ENCODE peak calls at places on chromosomes 6 and 20, in eight cellular contexts. Y, D, W, G, Q, A, E and K are unnamed samples.

GRCh38 chr6:14837435-14837834 is 408.4 kb upstream of the JARID2 start:
- DNase-seq in A (no peak), D (no peak), W (no peak), Q (no peak), G (no peak), E (no peak), Y (no peak), K (no peak)

GRCh38 chr20:32485770-32486248 is 99.3 kb downstream of the NOL4L start:
- DNase-seq in Y (no peak), W (no peak), E (no peak), Q (no peak), A (no peak), D (no peak), G (no peak), K (no peak)

GRCh38 chr6:115570326-115570725 is 490.4 kb downstream of the FRK start:
- DNase-seq in Y (no peak), W (no peak), G (no peak), E (no peak), A (no peak), Q (no peak), D (peak), K (no peak)

GRCh38 chr6:104682722-104683643 is 176.7 kb downstream of the HACE1 start:
- DNase-seq in G (peak), D (peak), E (peak), W (peak), A (no peak), Q (peak), Y (no peak), K (no peak)

GRCh38 chr6:161644521-161644920 is 370.7 kb upstream of the AGPAT4 start:
- DNase-seq in G (no peak), E (no peak), Y (no peak), Q (no peak), D (no peak), W (no peak), A (no peak), K (no peak)

GRCh38 chr20:1674361-1674760 is 16.8 kb upstream of the SIRPG start:
- DNase-seq in Y (no peak), A (no peak), W (no peak), E (no peak), D (no peak), G (peak), Q (no peak), K (no peak)

GRCh38 chr6:28789553-28790083 is 134.2 kb downstream of the TRIM27 start:
- DNase-seq in D (peak), G (no peak), W (no peak), E (no peak), Q (peak), A (no peak), Y (peak), K (peak)

GRCh38 chr6:81801489-81801888 is 49.0 kb upstream of the TENT5A start:
- DNase-seq in D (no peak), W (no peak), E (no peak), Y (no peak), A (no peak), Q (no peak), G (no peak), K (no peak)

GRCh38 chr20:63126876-63127699 is 88.8 kb downstream of the YTHDF1 start:
- DNase-seq in Q (no peak), G (no peak), W (peak), A (no peak), Y (no peak), E (peak), D (no peak), K (no peak)

GRCh38 chr20:34951252-34951651 is 4.4 kb downstream of the GSS start:
- DNase-seq in D (no peak), Q (no peak), G (no peak), W (no peak), A (no peak), Y (no peak), E (no peak), K (no peak)

GRCh38 chr20:50484271-50484976 is 25.8 kb upstream of the PTPN1 start:
- DNase-seq in W (no peak), A (no peak), Q (no peak), D (no peak), E (no peak), G (no peak), Y (no peak), K (no peak)

GRCh38 chr6:150631283-150631981 is 31.7 kb downstream of the PLEKHG1 start:
- DNase-seq in Q (no peak), G (no peak), Y (no peak), A (no peak), E (no peak), W (no peak), D (no peak), K (no peak)

GRCh38 chr6:132475925-132476324 is 37.0 kb downstream of the STX7 start:
- DNase-seq in A (no peak), E (no peak), Q (no peak), G (no peak), W (no peak), D (no peak), Y (no peak), K (no peak)

GRCh38 chr6:20868397-20869185 is 334.3 kb downstream of the CDKAL1 start:
- DNase-seq in W (no peak), E (no peak), A (no peak), Y (no peak), G (no peak), D (no peak), Q (no peak), K (peak)

GRCh38 chr6:72042088-72042487 is 155.7 kb downstream of the RIMS1 start:
- DNase-seq in D (no peak), Q (no peak), E (no peak), A (peak), Y (no peak), W (no peak), G (no peak), K (peak)

GRCh38 chr6:54238407-54238806 is 69.8 kb upstream of the TINAG start:
- DNase-seq in D (peak), G (no peak), A (no peak), Y (no peak), E (no peak), Q (peak), W (no peak), K (no peak)

GRCh38 chr6:107511410-107512070 is 21.6 kb downstream of the SOBP start:
- DNase-seq in E (no peak), W (peak), Y (no peak), A (no peak), G (no peak), D (no peak), Q (peak), K (no peak)

GRCh38 chr20:61611401-61611800 is 359.3 kb downstream of the CDH4 start:
- DNase-seq in G (no peak), Q (no peak), A (no peak), Y (no peak), W (no peak), E (no peak), D (no peak), K (no peak)

GRCh38 chr6:20691185-20691584 is 156.9 kb downstream of the CDKAL1 start:
- DNase-seq in E (no peak), W (no peak), Q (no peak), Y (no peak), G (no peak), D (no peak), A (no peak), K (peak)

GRCh38 chr6:14775528-14775927 is 470.3 kb upstream of the JARID2 start:
- DNase-seq in A (no peak), D (no peak), Q (no peak), W (no peak), Y (no peak), G (no peak), E (no peak), K (no peak)

GRCh38 chr6:128919412-128919811 is 36.5 kb downstream of the LAMA2 start:
- DNase-seq in Q (no peak), Y (peak), W (no peak), A (no peak), G (no peak), E (no peak), D (peak), K (no peak)

GRCh38 chr6:33505544-33506330 is 51.4 kb downstream of the ZBTB9 start:
- DNase-seq in E (no peak), Q (no peak), W (no peak), A (no peak), G (no peak), D (no peak), Y (no peak), K (no peak)

GRCh38 chr6:165571721-165572132 is 91.3 kb downstream of the PDE10A start:
- DNase-seq in Y (no peak), D (peak), G (no peak), Q (peak), W (no peak), E (no peak), A (no peak), K (no peak)

GRCh38 chr20:58718121-58718563 is 25.5 kb downstream of the NPEPL1 start:
- DNase-seq in A (no peak), Y (no peak), W (peak), D (no peak), G (peak), Q (no peak), E (no peak), K (no peak)

GRCh38 chr6:142459267-142459666 is 157.5 kb downstream of the ADGRG6 start:
- DNase-seq in A (no peak), G (no peak), Y (no peak), Q (peak), D (peak), W (no peak), E (no peak), K (no peak)

GRCh38 chr6:149844480-149844879 is 19.7 kb downstream of the LRP11 start:
- DNase-seq in A (no peak), Q (no peak), D (no peak), Y (no peak), E (no peak), W (no peak), G (no peak), K (no peak)

GRCh38 chr20:4607287-4607713 is 114.4 kb upstream of the PRND start:
- DNase-seq in E (no peak), A (peak), D (peak), Q (peak), G (peak), W (no peak), Y (no peak), K (peak)

GRCh38 chr20:61719691-61720347 is 345.9 kb downstream of the TAF4 start:
- DNase-seq in G (no peak), Q (no peak), E (no peak), W (no peak), A (no peak), D (no peak), Y (no peak), K (no peak)

GRCh38 chr6:29744621-29745020 is 21.4 kb downstream of the HLA-F start:
- DNase-seq in Q (no peak), Y (no peak), G (no peak), D (no peak), E (no peak), A (no peak), W (no peak), K (no peak)

GRCh38 chr6:13425270-13425905 is 62.0 kb downstream of the GFOD1 start:
- DNase-seq in D (no peak), Y (no peak), Q (no peak), E (no peak), W (no peak), G (no peak), A (no peak), K (no peak)